ENCODE peak calls at places on chromosomes 11 and 22, in nine cellular contexts. A is mucosa of descending colon, M is fibroblast of lung, P is colonic mucosa, O is HFF-Myc, J is HCT116, N is right atrium auricular region, X is PC-3, Y is brain microvascular endothelial cell. F is an unnamed sample.

GRCh38 chr11:35106595-35106994 is 32.4 kb upstream of the CD44 start:
- DNase-seq in Y (no peak), A (no peak), X (no peak), M (no peak), N (no peak), P (no peak), J (no peak), O (no peak), F (no peak)

GRCh38 chr11:68050371-68050841 is 11.6 kb downstream of the TCIRG1 start:
- DNase-seq in A (no peak), Y (no peak), M (no peak), O (no peak), P (no peak), J (no peak), N (no peak), X (no peak), F (no peak)

GRCh38 chr11:43367382-43368178 is 8.9 kb downstream of the TTC17 start:
- DNase-seq in X (no peak), A (no peak), Y (no peak), M (peak; percentile 85), N (no peak), P (no peak), J (no peak), O (no peak), F (no peak)

GRCh38 chr11:96001037-96001436 is 77.1 kb upstream of the MTMR2 start:
- DNase-seq in A (no peak), X (no peak), J (no peak), M (peak; percentile 99), N (peak; percentile 94), Y (no peak), P (peak; percentile 58), O (no peak), F (no peak)

GRCh38 chr11:37511425-37511933 is 913.4 kb upstream of the RAG2 start:
- DNase-seq in Y (no peak), N (no peak), J (no peak), X (peak; percentile 65), A (no peak), O (no peak), P (no peak), M (peak; percentile 74), F (no peak)

GRCh38 chr11:83060965-83061364 is 10.7 kb downstream of the RAB30 start:
- DNase-seq in O (no peak), Y (no peak), P (no peak), N (no peak), X (no peak), A (no peak), J (no peak), M (no peak), F (no peak)

GRCh38 chr22:20422271-20422958 is 15.2 kb downstream of the SCARF2 start:
- DNase-seq in Y (no peak), A (no peak), N (no peak), J (no peak), M (no peak), P (no peak), O (peak; percentile 81), X (no peak), F (no peak)

GRCh38 chr11:117547188-117547831 is 219.7 kb downstream of the CEP164 start:
- DNase-seq in N (no peak), J (no peak), P (no peak), X (no peak), Y (no peak), A (peak; percentile 25), M (no peak), O (no peak), F (no peak)

GRCh38 chr11:118524757-118525465 is 2.4 kb upstream of the TTC36 start:
- DNase-seq in P (no peak), M (no peak), O (no peak), N (no peak), Y (no peak), A (no peak), X (no peak), J (no peak), F (no peak)

GRCh38 chr11:88680806-88681205 is 343.3 kb upstream of the CTSC start:
- DNase-seq in X (peak; percentile 43), J (peak; percentile 7), O (no peak), A (no peak), P (no peak), N (no peak), Y (no peak), M (no peak), F (no peak)

GRCh38 chr22:47092896-47093311 is 330.5 kb downstream of the TBC1D22A start:
- DNase-seq in O (no peak), Y (peak; percentile 36), N (no peak), X (no peak), J (no peak), A (no peak), P (no peak), M (peak; percentile 70), F (no peak)

GRCh38 chr11:63007920-63008319 is 7.7 kb downstream of the SLC22A8 start:
- DNase-seq in M (no peak), Y (no peak), N (no peak), A (no peak), J (no peak), P (no peak), O (no peak), X (no peak), F (no peak)

GRCh38 chr11:61092908-61093763 is 9.2 kb upstream of the CD5 start:
- DNase-seq in M (no peak), P (no peak), Y (no peak), X (no peak), O (no peak), A (no peak), J (no peak), N (no peak), F (no peak)

GRCh38 chr22:45203150-45203974 is 37.3 kb downstream of the KIAA0930 start:
- DNase-seq in O (no peak), Y (no peak), N (no peak), X (no peak), A (peak; percentile 40), P (no peak), J (no peak), M (no peak), F (no peak)

GRCh38 chr11:96188625-96189006 is 154.4 kb downstream of the MAML2 start:
- DNase-seq in A (no peak), Y (peak; percentile 24), X (no peak), M (no peak), O (peak; percentile 56), J (no peak), P (no peak), N (no peak), F (no peak)

GRCh38 chr11:28289444-28289843 is 181.3 kb downstream of the METTL15 start:
- DNase-seq in N (no peak), J (no peak), O (no peak), X (no peak), P (no peak), M (no peak), A (no peak), Y (peak; percentile 22), F (no peak)
- TF ChIP-seq CTCF in N (no peak), J (no peak), O (no peak), X (no peak), P (no peak), M (no peak), A (no peak), Y (no peak), F (no peak)

GRCh38 chr22:32808038-32808445 is 6.5 kb downstream of the TIMP3 start:
- DNase-seq in Y (no peak), N (no peak), X (no peak), A (no peak), J (no peak), M (peak; percentile 25), O (no peak), P (no peak), F (no peak)
- TF ChIP-seq CTCF in Y (no peak), N (no peak), X (no peak), A (no peak), J (no peak), M (no peak), O (no peak), P (no peak), F (no peak)

DNA sequence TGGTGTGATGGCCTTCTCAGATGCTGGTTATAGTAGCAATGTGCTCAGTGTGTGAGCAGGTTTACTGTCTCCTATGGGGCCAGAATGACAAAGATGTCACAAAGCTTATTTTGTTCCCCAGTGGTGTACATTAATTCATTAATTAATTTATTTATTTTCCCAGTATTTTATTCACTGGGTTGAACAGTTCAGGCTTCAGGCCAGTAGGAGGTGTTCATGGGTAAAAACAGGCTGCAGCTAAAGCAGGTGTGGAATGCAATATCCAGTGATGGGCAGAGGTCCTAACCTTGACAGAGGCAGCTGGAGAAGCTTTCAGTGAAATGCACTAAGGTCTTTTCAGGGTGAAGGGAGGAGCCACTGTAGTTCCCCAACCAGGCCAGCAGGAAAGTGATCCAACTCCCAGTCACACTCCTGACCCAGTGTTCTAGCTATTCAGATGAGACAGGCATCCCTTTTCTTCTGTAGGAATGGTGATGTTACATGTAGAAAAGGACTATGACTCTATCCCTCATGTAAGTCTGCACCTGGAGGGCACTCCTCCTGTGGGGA is 7.8 kb upstream of the FANCF start:
- DNase-seq in J (no peak), Y (no peak), O (no peak), M (no peak), P (no peak), X (no peak), A (no peak), N (no peak), F (no peak)
- TF ChIP-seq CTCF in J (peak; percentile 5), Y (peak; percentile 32), O (no peak), M (no peak), P (no peak), X (no peak), A (no peak), N (no peak), F (peak; percentile 44)

GRCh38 chr11:116375221-116375620 is 397.6 kb downstream of the BUD13 start:
- DNase-seq in X (no peak), A (no peak), M (no peak), O (no peak), J (no peak), Y (no peak), N (no peak), P (no peak), F (no peak)
- TF ChIP-seq CTCF in X (no peak), A (no peak), M (no peak), O (no peak), J (no peak), Y (no peak), N (no peak), P (no peak), F (no peak)